ENCODE peak calls at places on chromosomes 6 and 20, in five cellular contexts. O, W, L, K and B are unnamed samples.

GRCh38 chr20:40705413-40705812 is 16.4 kb upstream of the MAFB start:
- DNase-seq in O (no peak), W (no peak), L (no peak), K (no peak), B (no peak)

GRCh38 chr20:44485078-44485829 is 9.6 kb downstream of the TTPAL start:
- DNase-seq in O (no peak), W (no peak), L (no peak), K (no peak), B (no peak)

GRCh38 chr6:55925292-55925691 is 49.9 kb upstream of the BMP5 start:
- DNase-seq in O (no peak), W (no peak), L (no peak), K (no peak), B (no peak)

GRCh38 chr6:110693296-110693695 is 122.0 kb downstream of the CDK19 start:
- DNase-seq in O (no peak), W (no peak), L (no peak), K (no peak), B (no peak)

GRCh38 chr6:140773276-140773675 is 1359.4 kb upstream of the GJE1 start:
- DNase-seq in O (no peak), W (no peak), L (no peak), K (no peak), B (no peak)

GRCh38 chr20:52446421-52447231 is 255.0 kb upstream of the ZFP64 start:
- DNase-seq in O (no peak), W (no peak), L (no peak), K (no peak), B (no peak)

GRCh38 chr6:25842526-25842925 is 10.7 kb upstream of the SLC17A1 start:
- DNase-seq in O (no peak), W (no peak), L (no peak), K (no peak), B (no peak)

GRCh38 chr6:11851405-11851804 is 72.8 kb upstream of the ADTRP start:
- DNase-seq in O (no peak), W (no peak), L (no peak), K (no peak), B (no peak)

GRCh38 chr6:67594366-67594765 is 1040.7 kb upstream of the ADGRB3 start:
- DNase-seq in O (no peak), W (no peak), L (no peak), K (no peak), B (no peak)

GRCh38 chr6:33895296-33895695 is 91.5 kb upstream of the MLN start:
- DNase-seq in O (no peak), W (no peak), L (no peak), K (no peak), B (no peak)

GRCh38 chr6:169321546-169321945 is 67.9 kb upstream of the THBS2 start:
- DNase-seq in O (no peak), W (no peak), L (no peak), K (no peak), B (no peak)

GRCh38 chr20:5430670-5431069 is 113.9 kb upstream of the PROKR2 start:
- DNase-seq in O (no peak), W (no peak), L (no peak), K (no peak), B (no peak)

GRCh38 chr6:125008261-125008671 is 46.0 kb downstream of the RNF217 start:
- DNase-seq in O (no peak), W (no peak), L (no peak), K (no peak), B (no peak)

GRCh38 chr20:21826946-21827345 is 121.5 kb downstream of the PAX1 start:
- DNase-seq in O (no peak), W (no peak), L (no peak), K (no peak), B (no peak)

GRCh38 chr20:3846740-3847418 is at the start of gene MAVS:
- DNase-seq in O (peak), W (peak), L (peak), K (no peak), B (peak)

GRCh38 chr20:48597521-48598302 is 230.1 kb downstream of the PREX1 start:
- DNase-seq in O (no peak), W (no peak), L (no peak), K (no peak), B (no peak)

GRCh38 chr6:9140861-9141534 is 705.7 kb upstream of the SLC35B3 start:
- DNase-seq in O (peak), W (no peak), L (no peak), K (no peak), B (no peak)

GRCh38 chr6:12208190-12208589 is 82.0 kb upstream of the EDN1 start:
- DNase-seq in O (peak), W (no peak), L (no peak), K (no peak), B (peak)

GRCh38 chr6:3789018-3789895 is 37.7 kb upstream of the PXDC1 start:
- DNase-seq in O (no peak), W (no peak), L (no peak), K (no peak), B (no peak)

GRCh38 chr6:43142101-43142500 is 29.0 kb upstream of the SRF start:
- DNase-seq in O (no peak), W (no peak), L (no peak), K (no peak), B (peak)

GRCh38 chr6:111864138-111865048 is 8.9 kb downstream of the FYN start:
- DNase-seq in O (no peak), W (no peak), L (no peak), K (no peak), B (no peak)

GRCh38 chr6:137512768-137513605 is 18.8 kb upstream of the OLIG3 start:
- DNase-seq in O (no peak), W (no peak), L (no peak), K (no peak), B (no peak)

GRCh38 chr20:25464501-25465204 is 57.2 kb downstream of the GINS1 start:
- DNase-seq in O (no peak), W (no peak), L (no peak), K (no peak), B (no peak)

GRCh38 chr20:50029697-50030428 is 47.1 kb downstream of the SNAI1 start:
- DNase-seq in O (peak), W (no peak), L (no peak), K (no peak), B (no peak)

GRCh38 chr20:2879148-2879547 is 5.9 kb downstream of the PTPRA start:
- DNase-seq in O (no peak), W (no peak), L (no peak), K (no peak), B (no peak)

GRCh38 chr20:59013959-59014608 is 5.1 kb upstream of the TUBB1 start:
- DNase-seq in O (no peak), W (peak), L (no peak), K (no peak), B (no peak)

GRCh38 chr20:4076671-4077070 is 61.3 kb upstream of the RNF24 start:
- DNase-seq in O (peak), W (no peak), L (no peak), K (no peak), B (no peak)

GRCh38 chr20:31718952-31719643 is 3.6 kb downstream of the BCL2L1 start:
- DNase-seq in O (no peak), W (no peak), L (no peak), K (no peak), B (no peak)

GRCh38 chr6:24990944-24991747 is 55.4 kb upstream of the RIPOR2 start:
- DNase-seq in O (no peak), W (no peak), L (no peak), K (no peak), B (no peak)

GRCh38 chr6:42390228-42390934 is 61.3 kb downstream of the TRERF1 start:
- DNase-seq in O (peak), W (peak), L (peak), K (no peak), B (peak)

GRCh38 chr6:87155920-87156600 is 695 bp downstream of the ZNF292 start:
- DNase-seq in O (peak), W (peak), L (peak), K (no peak), B (peak)

GRCh38 chr6:21680611-21681010 is 87.1 kb downstream of the SOX4 start:
- DNase-seq in O (no peak), W (no peak), L (no peak), K (no peak), B (no peak)

GRCh38 chr6:20464041-20464440 is 62.4 kb downstream of the E2F3 start:
- DNase-seq in O (no peak), W (no peak), L (no peak), K (no peak), B (no peak)